ENCODE peak calls at places on chromosomes 13 and 19, in four cellular contexts. W is K562, R is IMR-90, N is endothelial cell of umbilical vein. G is an unnamed sample. For H3K4me1 and H3K9me1, the result is how much of the 10 kb centered on the place peaks cover.

GRCh38 chr19:18590273-18591272 is 2.0 kb downstream of the REX1BD start:
- DNase-seq in W (peak), N (no peak), R (peak), G (no peak)

GRCh38 chr19:3387645-3388589 is 21.5 kb downstream of the NFIC start:
- DNase-seq in R (peak), N (peak), W (no peak), G (no peak)

GRCh38 chr13:95880346-95880745 is 172.9 kb downstream of the UGGT2 start:
- DNase-seq in R (peak), N (no peak), W (no peak), G (no peak)

GRCh38 chr19:678791-679388 is 2.7 kb downstream of the FSTL3 start:
- DNase-seq in N (no peak), W (no peak), R (no peak), G (no peak)

GRCh38 chr19:3554254-3555083 is 2.9 kb downstream of the MFSD12 start:
- DNase-seq in R (no peak), N (no peak), W (no peak), G (no peak)

GRCh38 chr19:15101479-15102082 is 5.6 kb upstream of the SYDE1 start:
- DNase-seq in W (peak), R (peak), N (peak), G (no peak)

GRCh38 chr19:13729859-13730258 is 34.5 kb upstream of the MRI1 start:
- DNase-seq in W (no peak), R (peak), N (no peak), G (no peak)

GRCh38 chr13:105928048-105928447 is 607.4 kb downstream of the EFNB2 start:
- DNase-seq in N (no peak), W (no peak), R (no peak), G (no peak)

GRCh38 chr13:78121001-78121400 is 202.4 kb upstream of the EDNRB start:
- DNase-seq in N (no peak), W (no peak), R (no peak), G (no peak)

GRCh38 chr13:106635616-106636015 is 67.7 kb upstream of the ARGLU1 start:
- DNase-seq in W (no peak), R (no peak), N (no peak), G (no peak)

GRCh38 chr13:49219647-49220034 is 497 bp upstream of the MLNR start:
- DNase-seq in W (no peak), N (peak), R (no peak), G (no peak)

GRCh38 chr13:54210397-54211050 is 1181.9 kb downstream of the OLFM4 start:
- DNase-seq in W (no peak), N (no peak), R (no peak), G (peak)

GRCh38 chr13:20997301-20998061 is 63.9 kb downstream of the LATS2 start:
- DNase-seq in N (peak), R (peak), W (no peak), G (peak)

GRCh38 chr13:46476174-46476573 is 76.8 kb upstream of the LRCH1 start:
- DNase-seq in W (no peak), R (no peak), N (no peak), G (no peak)

GRCh38 chr19:29873024-29873800 is 61.4 kb downstream of the CCNE1 start:
- DNase-seq in N (no peak), R (no peak), W (peak), G (no peak)

GRCh38 chr19:7831452-7831851 is 1.4 kb downstream of the EVI5L start:
- DNase-seq in W (peak), R (peak), N (no peak), G (no peak)

GRCh38 chr13:72062566-72062965 is 195.6 kb upstream of the DACH1 start:
- DNase-seq in N (peak), R (no peak), W (no peak), G (no peak)

GRCh38 chr13:97122381-97122996 is 99.6 kb upstream of the MBNL2 start:
- DNase-seq in N (peak), W (no peak), R (peak), G (peak)

GRCh38 chr19:28542394-28543243 is 670.3 kb downstream of the UQCRFS1 start:
- DNase-seq in W (no peak), R (no peak), N (no peak), G (no peak)

GRCh38 chr13:48319458-48320395 is 16.2 kb downstream of the RB1 start:
- DNase-seq in R (no peak), W (no peak), N (no peak), G (no peak)

GRCh38 chr13:37375071-37375470 is 223.5 kb downstream of the POSTN start:
- DNase-seq in R (no peak), N (no peak), W (no peak), G (no peak)

GRCh38 chr13:43728411-43728810 is 58.4 kb downstream of the ENOX1 start:
- DNase-seq in W (no peak), N (no peak), R (no peak), G (no peak)

GRCh38 chr19:33502991-33503790 is 18.4 kb downstream of the PEPD start:
- DNase-seq in W (no peak), N (no peak), R (no peak), G (no peak)

GRCh38 chr13:101690871-101691270 is 238.4 kb downstream of the ITGBL1 start:
- DNase-seq in N (no peak), W (no peak), R (no peak), G (no peak)

GRCh38 chr13:109610517-109610916 is 175.9 kb downstream of the IRS2 start:
- DNase-seq in R (no peak), W (no peak), N (no peak), G (no peak)

GRCh38 chr19:35247526-35248309 is 1.1 kb upstream of the LSR start:
- DNase-seq in N (no peak), R (no peak), W (peak), G (no peak)

GRCh38 chr19:49893135-49893534 is 3.6 kb downstream of the IL4I1 start:
- DNase-seq in R (no peak), N (no peak), W (no peak), G (no peak)

GRCh38 chr19:17110599-17110966 is 35.0 kb downstream of the MYO9B start:
- DNase-seq in W (no peak), N (no peak), R (no peak), G (no peak)
- H3K4me1 ChIP-seq in W (under half), N (under half), R (under half), G (under half)

GRCh38 chr13:66899955-66900354 is 330.2 kb downstream of the PCDH9 start:
- DNase-seq in W (no peak), R (peak), N (no peak), G (no peak)
- H3K9me1 ChIP-seq in W (under half), R (under half), N (under half), G (under half)

GRCh38 chr19:38650911-38651584 is 3.6 kb downstream of the ACTN4 start:
- DNase-seq in N (peak), R (peak), W (no peak), G (no peak)
- H3K4me1 ChIP-seq in N (half or more), R (under half), W (under half), G (half or more)

DNA sequence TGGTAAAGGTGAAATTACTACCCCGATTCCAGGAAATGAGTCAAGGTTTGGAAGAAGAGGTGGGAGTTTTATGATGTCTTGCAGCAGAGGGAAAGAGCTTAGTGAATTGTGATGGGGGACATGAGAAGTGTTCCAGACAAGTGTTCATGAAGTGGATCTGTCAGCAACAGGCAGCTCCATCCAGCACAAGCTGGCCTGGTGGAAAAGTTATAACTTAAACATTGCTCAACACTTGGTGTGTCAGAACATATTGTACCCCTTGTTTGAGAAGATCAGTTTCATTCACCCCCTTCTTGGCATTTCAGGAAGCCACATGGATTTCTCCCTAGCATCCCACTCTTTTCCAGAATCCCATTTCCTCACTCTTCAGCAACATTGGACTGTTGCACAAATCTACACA is 222.0 kb downstream of the B3GLCT start:
- DNase-seq in W (no peak), R (no peak), N (no peak), G (no peak)
- H3K9me1 ChIP-seq in W (under half), R (under half), N (under half), G (under half)

DNA sequence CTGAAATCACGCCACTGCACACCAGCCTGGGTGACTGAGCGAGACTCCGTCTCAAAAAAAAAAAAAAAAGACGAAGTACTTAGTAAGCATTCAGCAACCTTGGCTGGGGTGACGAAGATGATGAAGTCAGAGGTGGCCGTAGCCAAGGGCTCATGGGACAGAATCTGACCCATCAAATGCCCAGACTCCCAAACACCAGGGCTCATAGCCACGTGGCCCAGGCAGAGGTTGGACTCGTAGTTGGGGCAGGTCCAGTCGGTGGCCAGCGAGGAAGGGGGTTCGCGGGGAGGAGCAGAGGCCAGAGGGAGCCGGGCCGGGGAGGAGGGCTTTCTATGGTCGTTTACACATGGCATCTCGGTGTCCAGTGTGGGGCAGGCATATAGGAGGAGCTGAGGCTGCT is 52.1 kb upstream of the EHD2 start:
- DNase-seq in R (no peak), N (no peak), W (no peak), G (no peak)
- H3K4me1 ChIP-seq in R (under half), N (under half), W (under half), G (under half)

G was measured in keratinocyte.